ENCODE peak calls at places on chromosomes 6 and 20, in seven cellular contexts. Q is head of caudate nucleus; H is dermis blood vessel endothelial cell; X is NCI-H226; N is ELR; W is CD4-positive, CD25-positive, alpha-beta regulatory T cell; O is GM13976. P is an unnamed sample.

GRCh38 chr6:162917506-162917905 is 189.7 kb downstream of the PACRG start:
- DNase-seq in Q (no peak), H (no peak), X (no peak), N (peak), W (no peak), O (no peak), P (no peak)

GRCh38 chr6:16059496-16059895 is 69.4 kb upstream of the MYLIP start:
- DNase-seq in Q (no peak), H (no peak), X (no peak), N (no peak), W (no peak), O (no peak), P (no peak)

GRCh38 chr6:109302176-109302575 is 80.1 kb downstream of the CD164 start:
- DNase-seq in Q (no peak), H (no peak), X (no peak), N (no peak), W (no peak), O (no peak), P (no peak)

GRCh38 chr20:25313608-25314007 is 65.7 kb downstream of the PYGB start:
- DNase-seq in Q (no peak), H (no peak), X (no peak), N (no peak), W (peak), O (no peak), P (no peak)

GRCh38 chr6:69867075-69867911 is 937 bp downstream of the COL19A1 start:
- DNase-seq in Q (peak), H (peak), X (no peak), N (peak), W (peak), O (peak), P (peak)

GRCh38 chr20:17882065-17882833 is 86.3 kb downstream of the SNX5 start:
- DNase-seq in Q (peak), H (no peak), X (no peak), N (no peak), W (no peak), O (no peak), P (no peak)

GRCh38 chr20:63191400-63191799 is 24.5 kb downstream of the YTHDF1 start:
- DNase-seq in Q (no peak), H (peak), X (no peak), N (peak), W (no peak), O (no peak), P (no peak)

GRCh38 chr6:153553627-153554026 is 422.5 kb upstream of the RGS17 start:
- DNase-seq in Q (no peak), H (peak), X (no peak), N (peak), W (no peak), O (no peak), P (peak)

GRCh38 chr6:106797186-106797585 is 167.8 kb downstream of the QRSL1 start:
- DNase-seq in Q (no peak), H (no peak), X (no peak), N (no peak), W (no peak), O (no peak), P (no peak)